ENCODE peak calls at places on chromosomes 6 and 20, in six cellular contexts. One of them, this sample, is unnamed.

GRCh38 chr6:28933069-28933468 is 9.3 kb upstream of the TRIM27 start:
- DNase-seq in tibial nerve: no peak
- DNase-seq in H1: no peak
- DNase-seq in right lobe of liver: no peak
- DNase-seq in breast epithelium: no peak
- DNase-seq in uterus: no peak
- DNase-seq in this sample: no peak

GRCh38 chr6:161214722-161215121 is 59.1 kb downstream of the AGPAT4 start:
- DNase-seq in tibial nerve: no peak
- DNase-seq in H1: no peak
- DNase-seq in right lobe of liver: no peak
- DNase-seq in breast epithelium: no peak
- DNase-seq in uterus: no peak
- DNase-seq in this sample: no peak

GRCh38 chr20:62331347-62331746 is 28.6 kb downstream of the ADRM1 start:
- DNase-seq in tibial nerve: no peak
- DNase-seq in H1: no peak
- DNase-seq in right lobe of liver: no peak
- DNase-seq in breast epithelium: no peak
- DNase-seq in uterus: no peak
- DNase-seq in this sample: no peak

GRCh38 chr6:141288947-141289346 is 843.8 kb upstream of the GJE1 start:
- DNase-seq in tibial nerve: no peak
- DNase-seq in H1: no peak
- DNase-seq in right lobe of liver: no peak
- DNase-seq in breast epithelium: no peak
- DNase-seq in uterus: no peak
- DNase-seq in this sample: no peak

GRCh38 chr20:8305449-8305978 is 173.4 kb downstream of the PLCB1 start:
- DNase-seq in tibial nerve: peak; percentile 25
- DNase-seq in H1: peak; percentile 72
- DNase-seq in right lobe of liver: peak; percentile 63
- DNase-seq in breast epithelium: no peak
- DNase-seq in uterus: no peak
- DNase-seq in this sample: peak; percentile 9

GRCh38 chr20:35135867-35136586 is 11.1 kb downstream of the EDEM2 start:
- DNase-seq in tibial nerve: peak; percentile 48
- DNase-seq in H1: no peak
- DNase-seq in right lobe of liver: no peak
- DNase-seq in breast epithelium: no peak
- DNase-seq in uterus: no peak
- DNase-seq in this sample: no peak

GRCh38 chr20:4601630-4602296 is 119.9 kb upstream of the PRND start:
- DNase-seq in tibial nerve: no peak
- DNase-seq in H1: no peak
- DNase-seq in right lobe of liver: no peak
- DNase-seq in breast epithelium: no peak
- DNase-seq in uterus: peak; percentile 52
- DNase-seq in this sample: no peak

GRCh38 chr20:33832113-33832853 is 21.1 kb downstream of the CHMP4B start:
- DNase-seq in tibial nerve: no peak
- DNase-seq in H1: no peak
- DNase-seq in right lobe of liver: no peak
- DNase-seq in breast epithelium: no peak
- DNase-seq in uterus: no peak
- DNase-seq in this sample: no peak

GRCh38 chr6:3405679-3406078 is 51.2 kb downstream of the SLC22A23 start:
- DNase-seq in tibial nerve: peak; percentile 41
- DNase-seq in H1: no peak
- DNase-seq in right lobe of liver: peak; percentile 58
- DNase-seq in breast epithelium: no peak
- DNase-seq in uterus: no peak
- DNase-seq in this sample: no peak

GRCh38 chr20:33609504-33609903 is 52.6 kb upstream of the C20orf144 start:
- DNase-seq in tibial nerve: no peak
- DNase-seq in H1: no peak
- DNase-seq in right lobe of liver: no peak
- DNase-seq in breast epithelium: no peak
- DNase-seq in uterus: no peak
- DNase-seq in this sample: no peak

GRCh38 chr6:96626749-96627353 is 63.9 kb downstream of the FHL5 start:
- DNase-seq in tibial nerve: no peak
- DNase-seq in H1: no peak
- DNase-seq in right lobe of liver: no peak
- DNase-seq in breast epithelium: no peak
- DNase-seq in uterus: no peak
- DNase-seq in this sample: no peak

GRCh38 chr20:7935027-7935551 is 5.2 kb downstream of the HAO1 start:
- DNase-seq in tibial nerve: no peak
- DNase-seq in H1: no peak
- DNase-seq in right lobe of liver: no peak
- DNase-seq in breast epithelium: no peak
- DNase-seq in uterus: no peak
- DNase-seq in this sample: no peak

GRCh38 chr6:5697508-5697907 is 309.2 kb downstream of the NRN1 start:
- DNase-seq in tibial nerve: no peak
- DNase-seq in H1: no peak
- DNase-seq in right lobe of liver: no peak
- DNase-seq in breast epithelium: no peak
- DNase-seq in uterus: no peak
- DNase-seq in this sample: no peak

GRCh38 chr20:46715292-46715756 is 5.9 kb downstream of the SLC2A10 start:
- DNase-seq in tibial nerve: peak; percentile 70
- DNase-seq in H1: no peak
- DNase-seq in right lobe of liver: peak; percentile 86
- DNase-seq in breast epithelium: peak; percentile 85
- DNase-seq in uterus: peak; percentile 68
- DNase-seq in this sample: no peak

GRCh38 chr6:13338038-13338437 is 9.7 kb upstream of the TBC1D7 start:
- DNase-seq in tibial nerve: no peak
- DNase-seq in H1: no peak
- DNase-seq in right lobe of liver: no peak
- DNase-seq in breast epithelium: no peak
- DNase-seq in uterus: no peak
- DNase-seq in this sample: no peak

GRCh38 chr6:130991422-130992144 is 71.5 kb downstream of the EPB41L2 start:
- DNase-seq in tibial nerve: no peak
- DNase-seq in H1: no peak
- DNase-seq in right lobe of liver: no peak
- DNase-seq in breast epithelium: no peak
- DNase-seq in uterus: no peak
- DNase-seq in this sample: no peak

GRCh38 chr6:130996635-130997034 is 66.4 kb downstream of the EPB41L2 start:
- DNase-seq in tibial nerve: no peak
- DNase-seq in H1: no peak
- DNase-seq in right lobe of liver: no peak
- DNase-seq in breast epithelium: no peak
- DNase-seq in uterus: no peak
- DNase-seq in this sample: no peak

GRCh38 chr6:130994319-130995097 is 68.5 kb downstream of the EPB41L2 start:
- DNase-seq in tibial nerve: no peak
- DNase-seq in H1: no peak
- DNase-seq in right lobe of liver: no peak
- DNase-seq in breast epithelium: no peak
- DNase-seq in uterus: no peak
- DNase-seq in this sample: no peak

GRCh38 chr6:130995783-130996447 is 67.1 kb downstream of the EPB41L2 start:
- DNase-seq in tibial nerve: no peak
- DNase-seq in H1: no peak
- DNase-seq in right lobe of liver: no peak
- DNase-seq in breast epithelium: no peak
- DNase-seq in uterus: no peak
- DNase-seq in this sample: no peak

DNA sequence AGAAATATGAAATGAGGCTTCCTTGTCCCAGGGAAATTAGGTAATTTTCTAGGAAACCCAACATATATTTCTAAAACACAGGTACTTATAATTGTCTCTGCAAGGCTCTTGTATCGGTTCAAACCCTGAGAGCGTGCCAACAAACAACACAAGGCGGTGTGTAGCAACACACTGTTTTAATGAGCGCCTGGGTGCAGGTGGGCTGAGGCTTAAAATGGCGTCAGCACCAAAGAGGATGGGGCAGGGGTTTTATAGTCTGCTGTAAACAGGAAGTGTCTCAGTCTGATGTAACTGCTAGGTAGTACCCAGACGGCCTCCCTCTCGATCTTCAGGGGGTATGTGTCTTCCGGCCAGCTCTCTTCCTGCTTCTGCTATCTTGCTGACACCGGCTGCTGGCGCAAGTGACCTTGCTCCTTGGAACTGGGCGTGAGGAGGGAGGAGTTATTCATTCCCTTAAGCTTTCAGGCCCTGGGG is 69.7 kb downstream of the EPB41L2 start:
- DNase-seq in tibial nerve: no peak
- DNase-seq in H1: peak; percentile 13
- DNase-seq in right lobe of liver: no peak
- DNase-seq in breast epithelium: no peak
- DNase-seq in uterus: no peak
- DNase-seq in this sample: no peak
- TF ChIP-seq POLR2A in tibial nerve: no peak
- TF ChIP-seq POLR2A in H1: no peak
- TF ChIP-seq POLR2A in right lobe of liver: no peak
- TF ChIP-seq POLR2A in breast epithelium: no peak
- TF ChIP-seq POLR2A in uterus: no peak
- TF ChIP-seq POLR2A in this sample: no peak

GRCh38 chr20:63911171-63911570 is 16.2 kb downstream of the DNAJC5 start:
- DNase-seq in tibial nerve: no peak
- DNase-seq in H1: no peak
- DNase-seq in right lobe of liver: no peak
- DNase-seq in breast epithelium: no peak
- DNase-seq in uterus: no peak
- DNase-seq in this sample: no peak
- TF ChIP-seq POLR2A in tibial nerve: no peak
- TF ChIP-seq POLR2A in H1: no peak
- TF ChIP-seq POLR2A in right lobe of liver: no peak
- TF ChIP-seq POLR2A in breast epithelium: no peak
- TF ChIP-seq POLR2A in uterus: no peak
- TF ChIP-seq POLR2A in this sample: no peak

GRCh38 chr6:169755162-169755561 is 3.7 kb downstream of the ERMARD start:
- DNase-seq in tibial nerve: no peak
- DNase-seq in H1: no peak
- DNase-seq in right lobe of liver: no peak
- DNase-seq in breast epithelium: no peak
- DNase-seq in uterus: no peak
- DNase-seq in this sample: no peak

GRCh38 chr6:169752074-169752623 is 727 bp downstream of the ERMARD start:
- DNase-seq in tibial nerve: no peak
- DNase-seq in H1: no peak
- DNase-seq in right lobe of liver: no peak
- DNase-seq in breast epithelium: no peak
- DNase-seq in uterus: no peak
- DNase-seq in this sample: no peak

GRCh38 chr6:169746556-169746955 is 4.8 kb downstream of the DYNLT2 start:
- DNase-seq in tibial nerve: no peak
- DNase-seq in H1: no peak
- DNase-seq in right lobe of liver: no peak
- DNase-seq in breast epithelium: no peak
- DNase-seq in uterus: no peak
- DNase-seq in this sample: no peak

GRCh38 chr6:169751242-169752073 is at the start of the genes DYNLT2 and ERMARD:
- DNase-seq in tibial nerve: peak; percentile 88
- DNase-seq in H1: peak; percentile 77
- DNase-seq in right lobe of liver: peak; percentile 97
- DNase-seq in breast epithelium: peak; percentile 92
- DNase-seq in uterus: peak; percentile 94
- DNase-seq in this sample: peak; percentile 85
- TF ChIP-seq POLR2A in tibial nerve: peak; percentile 87
- TF ChIP-seq POLR2A in H1: peak; percentile 96
- TF ChIP-seq POLR2A in right lobe of liver: peak; percentile 96
- TF ChIP-seq POLR2A in breast epithelium: peak; percentile 81
- TF ChIP-seq POLR2A in uterus: peak; percentile 73
- TF ChIP-seq POLR2A in this sample: peak; percentile 94

GRCh38 chr6:139219746-139220145 is 72.1 kb downstream of the TXLNB start:
- DNase-seq in tibial nerve: no peak
- DNase-seq in H1: no peak
- DNase-seq in right lobe of liver: no peak
- DNase-seq in breast epithelium: no peak
- DNase-seq in uterus: no peak
- DNase-seq in this sample: no peak

DNA sequence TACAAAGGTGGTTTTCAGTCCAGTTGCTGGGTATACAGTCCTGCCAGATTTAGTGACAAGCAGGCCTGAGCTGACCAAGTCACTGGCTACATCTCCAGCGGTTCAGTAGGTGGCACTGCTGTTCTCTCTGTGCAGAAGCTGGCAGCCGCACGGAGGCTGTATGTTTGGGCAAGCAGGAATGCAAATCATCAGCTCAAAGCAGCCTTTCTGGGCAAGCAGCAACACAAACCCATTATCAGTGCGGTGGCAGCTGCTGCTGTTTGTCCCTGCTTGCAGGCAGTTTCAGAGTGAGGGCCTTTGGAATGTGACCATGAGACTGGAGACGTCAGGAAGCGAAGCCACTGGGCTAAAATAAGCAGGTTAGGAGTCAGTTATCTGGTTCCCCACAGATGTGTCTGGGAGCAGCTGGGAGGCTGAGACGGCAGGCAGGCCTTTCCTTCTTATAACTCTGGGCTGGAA is 72.5 kb downstream of the TXLNB start:
- DNase-seq in tibial nerve: peak; percentile 73
- DNase-seq in H1: peak; percentile 65
- DNase-seq in right lobe of liver: peak; percentile 87
- DNase-seq in breast epithelium: peak; percentile 82
- DNase-seq in uterus: peak; percentile 70
- DNase-seq in this sample: peak; percentile 41
- TF ChIP-seq POLR2A in tibial nerve: no peak
- TF ChIP-seq POLR2A in H1: no peak
- TF ChIP-seq POLR2A in right lobe of liver: no peak
- TF ChIP-seq POLR2A in breast epithelium: no peak
- TF ChIP-seq POLR2A in uterus: no peak
- TF ChIP-seq POLR2A in this sample: no peak

DNA sequence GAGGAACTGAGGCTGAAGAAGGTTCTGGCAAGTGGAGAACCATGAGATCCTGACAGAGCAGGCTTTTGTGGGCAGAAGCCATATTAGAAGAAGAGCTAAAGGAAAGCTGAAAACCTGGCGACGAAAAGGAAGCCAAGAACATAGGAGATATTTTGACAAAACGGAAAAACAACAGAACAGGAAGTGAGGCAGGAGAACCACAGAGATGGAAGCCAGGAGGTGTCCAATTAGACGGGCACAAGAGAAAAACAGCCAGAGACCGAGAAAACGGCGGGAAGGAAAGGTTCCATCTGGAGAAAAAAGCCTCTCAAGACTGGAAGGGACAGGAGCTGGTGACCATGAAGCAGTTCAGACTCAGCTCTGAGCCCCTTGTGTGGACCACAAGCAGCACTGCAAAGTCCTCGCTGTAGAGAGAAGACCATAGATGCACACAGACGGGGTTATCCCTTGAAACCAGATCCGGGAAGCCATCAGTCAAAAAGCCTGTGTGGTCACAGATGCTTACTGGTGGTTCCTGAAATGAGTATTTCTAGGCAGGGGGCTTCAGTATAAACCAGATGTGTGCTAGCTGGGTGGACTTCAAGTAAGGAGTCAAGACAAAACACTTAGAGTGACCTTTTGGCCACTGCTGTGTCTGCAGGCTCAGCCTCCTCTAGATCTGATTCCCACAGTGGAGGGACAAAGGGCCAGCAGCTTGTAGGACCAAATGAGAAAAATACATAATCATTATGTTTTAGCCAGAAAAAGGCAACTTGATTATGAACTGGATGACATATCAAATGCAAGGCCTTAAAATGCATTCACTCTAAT is 30.7 kb downstream of the SSR1 start:
- DNase-seq in tibial nerve: no peak
- DNase-seq in H1: no peak
- DNase-seq in right lobe of liver: no peak
- DNase-seq in breast epithelium: no peak
- DNase-seq in uterus: no peak
- DNase-seq in this sample: no peak
- TF ChIP-seq POLR2A in tibial nerve: no peak
- TF ChIP-seq POLR2A in H1: no peak
- TF ChIP-seq POLR2A in right lobe of liver: no peak
- TF ChIP-seq POLR2A in breast epithelium: no peak
- TF ChIP-seq POLR2A in uterus: no peak
- TF ChIP-seq POLR2A in this sample: no peak

This sample was measured in GM12891.